ENCODE peak calls at places on chromosomes 1 and 21, in four cellular contexts. J is left colon, Q is iPS-NIHi11, X is upper lobe of right lung. T is an unnamed sample.

GRCh38 chr1:201552941-201553341 is 14.0 kb downstream of the NAV1 start:
- DNase-seq in J (no peak), Q (peak), X (no peak), T (no peak)

GRCh38 chr1:20540281-20540680 is 12.1 kb upstream of the FAM43B start:
- DNase-seq in J (no peak), Q (no peak), X (no peak), T (no peak)

GRCh38 chr1:26281971-26282693 is 2.2 kb downstream of the SH3BGRL3 start:
- DNase-seq in J (no peak), Q (peak), X (no peak), T (no peak)

GRCh38 chr1:17439250-17440073 is at the start of gene RCC2:
- DNase-seq in J (peak), Q (peak), X (peak), T (no peak)

GRCh38 chr1:162904579-162904978 is 43.6 kb upstream of the CCDC190 start:
- DNase-seq in J (no peak), Q (no peak), X (no peak), T (no peak)

GRCh38 chr1:201142011-201142853 is 12.0 kb downstream of the TMEM9 start:
- DNase-seq in J (no peak), Q (no peak), X (peak), T (no peak)

GRCh38 chr1:115266729-115267421 is 71.2 kb downstream of the NGF start:
- DNase-seq in J (no peak), Q (no peak), X (no peak), T (no peak)

GRCh38 chr1:243246916-243247315 is 8.2 kb downstream of the CEP170 start:
- DNase-seq in J (no peak), Q (no peak), X (no peak), T (no peak)

GRCh38 chr1:90459570-90459969 is 257.5 kb downstream of the BARHL2 start:
- DNase-seq in J (no peak), Q (no peak), X (no peak), T (no peak)

GRCh38 chr1:200376521-200376920 is 33.3 kb downstream of the ZNF281 start:
- DNase-seq in J (no peak), Q (no peak), X (no peak), T (no peak)

GRCh38 chr1:146007048-146007784 is 10.8 kb upstream of the TXNIP start:
- DNase-seq in J (no peak), Q (peak), X (no peak), T (no peak)

GRCh38 chr1:182869241-182869666 is 30.1 kb downstream of the DHX9 start:
- DNase-seq in J (no peak), Q (no peak), X (no peak), T (no peak)

GRCh38 chr1:240539700-240540414 is 72.1 kb downstream of the GREM2 start:
- DNase-seq in J (no peak), Q (no peak), X (no peak), T (no peak)

GRCh38 chr21:14533555-14534400 is 12.3 kb downstream of the SAMSN1 start:
- DNase-seq in J (no peak), Q (no peak), X (no peak), T (peak)

GRCh38 chr21:43654806-43655489 is 4.3 kb downstream of the HSF2BP start:
- DNase-seq in J (no peak), Q (no peak), X (no peak), T (no peak)

GRCh38 chr1:108595510-108595909 is 35.6 kb downstream of the EEIG2 start:
- DNase-seq in J (no peak), Q (no peak), X (no peak), T (no peak)

GRCh38 chr1:244964112-244964971 is 100.0 kb upstream of the HNRNPU start:
- DNase-seq in J (peak), Q (no peak), X (no peak), T (no peak)

GRCh38 chr1:27574871-27575831 is 28.8 kb downstream of the AHDC1 start:
- DNase-seq in J (peak), Q (peak), X (peak), T (no peak)

GRCh38 chr1:21651214-21652042 is 17.7 kb downstream of the RAP1GAP start:
- DNase-seq in J (no peak), Q (peak), X (peak), T (no peak)

GRCh38 chr1:15833069-15833679 is 14.3 kb upstream of the SPEN start:
- DNase-seq in J (peak), Q (no peak), X (peak), T (no peak)

GRCh38 chr21:33229776-33230517 is at the start of gene IFNAR2:
- DNase-seq in J (peak), Q (peak), X (peak), T (no peak)

GRCh38 chr1:199551967-199552565 is 475.4 kb upstream of the NR5A2 start:
- DNase-seq in J (no peak), Q (peak), X (no peak), T (peak)

GRCh38 chr1:4529579-4530445 is 124.6 kb upstream of the AJAP1 start:
- DNase-seq in J (no peak), Q (no peak), X (no peak), T (no peak)

GRCh38 chr1:212237651-212238050 is 47.6 kb upstream of the PPP2R5A start:
- DNase-seq in J (peak), Q (no peak), X (no peak), T (no peak)

GRCh38 chr21:41622831-41623548 is 115.0 kb upstream of the TMPRSS2 start:
- DNase-seq in J (no peak), Q (no peak), X (no peak), T (no peak)

GRCh38 chr1:94462606-94463005 is 44.4 kb downstream of the ABCD3 start:
- DNase-seq in J (no peak), Q (no peak), X (no peak), T (no peak)

GRCh38 chr21:38982096-38982495 is 176.4 kb downstream of the ETS2 start:
- DNase-seq in J (no peak), Q (peak), X (no peak), T (no peak)

GRCh38 chr1:45205910-45206721 is at the start of gene ZSWIM5:
- DNase-seq in J (peak), Q (peak), X (peak), T (no peak)

GRCh38 chr1:229058111-229058551 is 212.8 kb upstream of the RAB4A start:
- DNase-seq in J (no peak), Q (no peak), X (no peak), T (no peak)

GRCh38 chr21:46038871-46039397 is 57.4 kb downstream of the COL6A1 start:
- DNase-seq in J (no peak), Q (no peak), X (peak), T (no peak)

GRCh38 chr21:29258626-29259335 is 39.9 kb upstream of the BACH1 start:
- DNase-seq in J (no peak), Q (no peak), X (no peak), T (no peak)

GRCh38 chr1:36856126-36856525 is 178.2 kb downstream of the GRIK3 start:
- DNase-seq in J (no peak), Q (no peak), X (no peak), T (no peak)

GRCh38 chr1:102628008-102628736 is 480.1 kb downstream of the COL11A1 start:
- DNase-seq in J (no peak), Q (no peak), X (no peak), T (no peak)

GRCh38 chr1:36093919-36094318 is 5.2 kb downstream of the ADPRS start:
- DNase-seq in J (no peak), Q (no peak), X (no peak), T (no peak)

GRCh38 chr21:44510508-44511218 is 29.3 kb downstream of the KRTAP10-1 start:
- DNase-seq in J (peak), Q (peak), X (peak), T (no peak)

T was measured in Panc1.